ENCODE peak calls at places on chromosomes 7 and 10, in five cellular contexts. F is H9, N is neuronal stem cell, C is H1, H is mesenchymal stem cell. Q is an unnamed sample.

GRCh38 chr7:135352285-135352684 is 118.6 kb downstream of the STRA8 start:
- DNase-seq in F (no peak), N (no peak), C (no peak), H (no peak), Q (no peak)

GRCh38 chr7:5755704-5756131 is 25.7 kb downstream of the RNF216 start:
- DNase-seq in F (no peak), N (no peak), C (no peak), H (peak), Q (peak)

GRCh38 chr10:103062854-103063642 is 130.0 kb downstream of the NT5C2 start:
- DNase-seq in F (no peak), N (no peak), C (no peak), H (no peak), Q (no peak)

GRCh38 chr10:33391611-33392010 is 57.1 kb upstream of the NRP1 start:
- DNase-seq in F (no peak), N (no peak), C (no peak), H (no peak), Q (peak)

GRCh38 chr7:41374150-41374848 is 328.6 kb downstream of the INHBA start:
- DNase-seq in F (no peak), N (no peak), C (no peak), H (no peak), Q (no peak)

GRCh38 chr10:17504547-17505245 is 50.3 kb upstream of the ST8SIA6 start:
- DNase-seq in F (no peak), N (no peak), C (no peak), H (peak), Q (no peak)

GRCh38 chr7:69820479-69821192 is 222.4 kb downstream of the AUTS2 start:
- DNase-seq in F (no peak), N (no peak), C (no peak), H (no peak), Q (no peak)

GRCh38 chr7:19939746-19940145 is 166.3 kb upstream of the TMEM196 start:
- DNase-seq in F (no peak), N (no peak), C (no peak), H (peak), Q (no peak)

GRCh38 chr7:56287429-56288138 is 171.4 kb upstream of the NUPR2 start:
- DNase-seq in F (no peak), N (no peak), C (no peak), H (no peak), Q (peak)

GRCh38 chr10:47276071-47276470 is 23.9 kb upstream of the GDF10 start:
- DNase-seq in F (no peak), N (no peak), C (no peak), H (no peak), Q (no peak)

GRCh38 chr7:129951076-129952011 is 1.4 kb downstream of the UBE2H start:
- DNase-seq in F (peak), N (peak), C (no peak), H (peak), Q (no peak)

GRCh38 chr7:110539216-110539615 is 551.7 kb upstream of the LRRN3 start:
- DNase-seq in F (no peak), N (no peak), C (no peak), H (peak), Q (no peak)

GRCh38 chr7:121798896-121799295 is 74.1 kb upstream of the PTPRZ1 start:
- DNase-seq in F (peak), N (peak), C (peak), H (no peak), Q (no peak)

GRCh38 chr7:149471289-149471953 is 10.6 kb upstream of the ZNF777 start:
- DNase-seq in F (no peak), N (no peak), C (no peak), H (no peak), Q (no peak)

GRCh38 chr7:130988443-130988842 is 254.4 kb upstream of the KLF14 start:
- DNase-seq in F (no peak), N (peak), C (no peak), H (peak), Q (no peak)

GRCh38 chr10:132211246-132211645 is 24.5 kb downstream of the DPYSL4 start:
- DNase-seq in F (no peak), N (no peak), C (no peak), H (no peak), Q (no peak)

GRCh38 chr10:16746856-16747255 is 70.4 kb downstream of the RSU1 start:
- DNase-seq in F (no peak), N (no peak), C (no peak), H (no peak), Q (no peak)

GRCh38 chr10:111598433-111599059 is 521.7 kb downstream of the ADRA2A start:
- DNase-seq in F (peak), N (peak), C (peak), H (peak), Q (peak)

GRCh38 chr10:52568309-52568708 is 204.3 kb downstream of the MBL2 start:
- DNase-seq in F (no peak), N (no peak), C (no peak), H (peak), Q (no peak)
- H4K8ac ChIP-seq in F (no peak), N (no peak), C (no peak), H (no peak), Q (no peak)

GRCh38 chr7:76108540-76109233 is 60.8 kb downstream of the MDH2 start:
- DNase-seq in F (no peak), N (no peak), C (no peak), H (peak), Q (no peak)
- H2BK12ac ChIP-seq in F (no peak), N (no peak), C (no peak), H (peak), Q (peak)

DNA sequence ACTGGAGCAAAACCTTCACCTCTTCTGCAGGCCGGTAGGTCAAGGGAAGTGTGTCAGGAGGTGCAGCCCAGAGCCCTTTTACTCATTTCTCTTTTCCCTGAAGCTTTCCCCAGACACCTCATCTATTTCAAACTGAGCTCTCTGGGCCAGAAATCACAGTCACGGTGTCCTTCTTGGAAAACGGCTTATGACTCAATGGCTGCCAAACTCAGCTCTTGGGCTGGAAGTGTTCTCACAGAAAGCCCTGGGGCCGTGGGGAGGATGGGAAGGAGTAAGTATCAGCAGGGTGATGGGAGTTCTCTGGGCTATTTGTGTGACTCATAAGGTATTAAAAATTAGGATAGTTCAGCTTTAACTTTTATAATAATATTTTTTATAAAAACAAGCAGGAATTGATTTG is 187.5 kb upstream of the TMEM72 start:
- DNase-seq in F (no peak), N (no peak), C (no peak), H (no peak), Q (peak)
- H2BK120ac ChIP-seq in F (no peak), N (no peak), C (no peak), H (no peak), Q (no peak)

GRCh38 chr10:64528294-64529002 is 1007.2 kb downstream of the REEP3 start:
- DNase-seq in F (no peak), N (no peak), C (no peak), H (no peak), Q (no peak)
- H4K8ac ChIP-seq in F (no peak), N (no peak), C (no peak), H (no peak), Q (no peak)

GRCh38 chr10:112959207-112959838 is 9.3 kb downstream of the TCF7L2 start:
- DNase-seq in F (no peak), N (no peak), C (no peak), H (peak), Q (no peak)
- H2BK12ac ChIP-seq in F (no peak), N (no peak), C (peak), H (no peak), Q (no peak)

GRCh38 chr7:51031216-51031615 is 248.5 kb upstream of the GRB10 start:
- DNase-seq in F (no peak), N (no peak), C (no peak), H (no peak), Q (no peak)
- H2BK120ac ChIP-seq in F (no peak), N (no peak), C (no peak), H (no peak), Q (no peak)